ENCODE peak calls at places on chromosome 16, in six cellular contexts. N, S, V, R, K and Z are unnamed samples. For H3K4me1, the result is how much of the 10 kb centered on the place peaks cover.

GRCh38 chr16:17275076-17275732 is 195.6 kb downstream of the XYLT1 start:
- DNase-seq in N (no peak), S (no peak), V (no peak), R (peak), K (peak), Z (peak)

GRCh38 chr16:48609453-48610023 is 442 bp downstream of the N4BP1 start:
- DNase-seq in N (peak), S (peak), V (peak), R (peak), K (peak), Z (peak)

GRCh38 chr16:14606102-14606501 is 24.0 kb downstream of the PARN start:
- DNase-seq in N (no peak), S (no peak), V (no peak), R (no peak), K (no peak), Z (no peak)

GRCh38 chr16:19858654-19859018 is 26.0 kb downstream of the GPRC5B start:
- DNase-seq in N (no peak), S (no peak), V (no peak), R (no peak), K (no peak), Z (no peak)

GRCh38 chr16:19113577-19114358 is at the start of gene ITPRIPL2:
- DNase-seq in N (peak), S (peak), V (peak), R (peak), K (peak), Z (peak)

GRCh38 chr16:74892574-74893461 is 92.1 kb downstream of the WDR59 start:
- DNase-seq in N (no peak), S (no peak), V (no peak), R (no peak), K (no peak), Z (no peak)

GRCh38 chr16:7422489-7422888 is 89.8 kb downstream of the RBFOX1 start:
- DNase-seq in N (no peak), S (no peak), V (no peak), R (no peak), K (no peak), Z (no peak)

GRCh38 chr16:88799569-88800276 is 3.9 kb upstream of the CDT1 start:
- DNase-seq in N (no peak), S (no peak), V (no peak), R (no peak), K (no peak), Z (peak)

GRCh38 chr16:24652209-24652712 is 77.2 kb upstream of the TNRC6A start:
- DNase-seq in N (no peak), S (peak), V (no peak), R (no peak), K (no peak), Z (no peak)

GRCh38 chr16:65658339-65659275 is 536.7 kb upstream of the CDH11 start:
- DNase-seq in N (no peak), S (peak), V (no peak), R (no peak), K (no peak), Z (no peak)

GRCh38 chr16:84308120-84308519 is 13.4 kb downstream of the WFDC1 start:
- DNase-seq in N (peak), S (peak), V (peak), R (peak), K (no peak), Z (peak)

GRCh38 chr16:57998484-57998883 is 2.0 kb downstream of the ZNF319 start:
- DNase-seq in N (no peak), S (peak), V (peak), R (no peak), K (no peak), Z (peak)

GRCh38 chr16:82761236-82761635 is 134.5 kb downstream of the CDH13 start:
- DNase-seq in N (peak), S (no peak), V (peak), R (no peak), K (peak), Z (no peak)

GRCh38 chr16:80369138-80369537 is 171.7 kb upstream of the DYNLRB2 start:
- DNase-seq in N (no peak), S (no peak), V (no peak), R (no peak), K (no peak), Z (no peak)

GRCh38 chr16:23836078-23836403 is 258 bp downstream of the PRKCB start:
- DNase-seq in N (no peak), S (no peak), V (no peak), R (no peak), K (no peak), Z (no peak)

GRCh38 chr16:17411263-17411662 is 59.5 kb downstream of the XYLT1 start:
- DNase-seq in N (no peak), S (no peak), V (no peak), R (no peak), K (no peak), Z (no peak)

GRCh38 chr16:74716355-74716754 is 15.7 kb upstream of the MLKL start:
- DNase-seq in N (no peak), S (no peak), V (no peak), R (no peak), K (no peak), Z (no peak)

GRCh38 chr16:15827709-15828343 is 29.0 kb downstream of the MYH11 start:
- DNase-seq in N (no peak), S (no peak), V (no peak), R (no peak), K (no peak), Z (no peak)

GRCh38 chr16:10552998-10553491 is 27.4 kb downstream of the EMP2 start:
- DNase-seq in N (peak), S (peak), V (peak), R (peak), K (no peak), Z (peak)

GRCh38 chr16:10616744-10617640 is 36.6 kb upstream of the EMP2 start:
- DNase-seq in N (peak), S (peak), V (peak), R (no peak), K (no peak), Z (peak)

GRCh38 chr16:28258571-28258970 is 33.8 kb upstream of the SBK1 start:
- DNase-seq in N (peak), S (no peak), V (peak), R (no peak), K (peak), Z (no peak)

GRCh38 chr16:56609463-56609921 is 1.1 kb downstream of the MT2A start:
- DNase-seq in N (peak), S (peak), V (no peak), R (peak), K (peak), Z (peak)

GRCh38 chr16:48393843-48394703 is 8.9 kb upstream of the SIAH1 start:
- DNase-seq in N (no peak), S (peak), V (no peak), R (no peak), K (no peak), Z (no peak)

GRCh38 chr16:58655215-58655596 is 25.6 kb upstream of the CNOT1 start:
- DNase-seq in N (no peak), S (no peak), V (no peak), R (no peak), K (peak), Z (no peak)

GRCh38 chr16:50316102-50316847 is 49.9 kb downstream of the ADCY7 start:
- DNase-seq in N (no peak), S (no peak), V (no peak), R (no peak), K (no peak), Z (no peak)

GRCh38 chr16:82657239-82657638 is 30.5 kb downstream of the CDH13 start:
- DNase-seq in N (no peak), S (no peak), V (no peak), R (no peak), K (no peak), Z (no peak)

GRCh38 chr16:15996432-15997109 is 47.2 kb downstream of the ABCC1 start:
- DNase-seq in N (no peak), S (peak), V (peak), R (peak), K (peak), Z (no peak)

GRCh38 chr16:79823644-79824043 is 223.1 kb upstream of the MAF start:
- DNase-seq in N (no peak), S (no peak), V (no peak), R (no peak), K (no peak), Z (no peak)

DNA sequence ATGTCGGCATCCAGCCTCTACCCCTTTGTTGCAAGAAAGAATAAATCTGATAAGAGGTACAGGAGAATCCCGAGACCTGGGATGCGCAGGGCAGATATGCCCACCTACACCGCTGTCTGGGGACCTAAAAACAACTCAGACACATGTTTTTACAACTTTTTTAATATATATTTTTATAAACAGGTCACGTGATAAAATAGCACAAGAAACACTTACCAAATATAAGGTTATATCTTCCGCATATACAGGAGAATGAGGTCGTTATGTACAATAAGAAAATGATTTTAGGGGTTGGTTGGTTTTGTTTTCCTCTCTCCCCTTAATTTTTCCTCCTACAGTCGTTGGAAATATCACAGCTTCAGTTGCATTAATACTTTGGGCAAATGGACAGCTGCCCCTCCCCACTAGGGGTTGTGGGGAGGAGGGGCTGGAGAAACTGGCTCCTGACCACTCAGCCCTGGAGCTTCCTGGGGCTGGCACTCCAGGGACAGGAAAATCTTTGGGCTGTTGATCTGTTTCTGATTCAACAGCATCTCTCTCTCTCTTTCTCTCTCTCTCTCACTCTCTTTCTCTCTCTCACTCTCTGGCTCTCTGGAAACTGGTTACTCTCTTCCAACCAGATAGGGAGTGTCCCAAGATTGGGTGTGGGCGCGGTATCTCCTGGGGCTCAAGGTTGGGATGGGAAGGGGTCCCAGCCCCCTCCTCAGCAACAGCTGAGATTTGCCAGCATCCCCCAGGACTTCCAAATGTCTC is 2.3 kb upstream of the WDR24 start:
- DNase-seq in N (no peak), S (no peak), V (no peak), R (no peak), K (no peak), Z (no peak)
- H3K4me1 ChIP-seq in N (under half), S (under half), V (under half), R (under half), K (under half), Z (under half)

GRCh38 chr16:26457896-26458295 is 608.8 kb upstream of the C16orf82 start:
- DNase-seq in N (no peak), S (no peak), V (no peak), R (no peak), K (no peak), Z (no peak)

GRCh38 chr16:26457061-26457460 is 609.7 kb upstream of the C16orf82 start:
- DNase-seq in N (no peak), S (no peak), V (no peak), R (no peak), K (no peak), Z (no peak)

GRCh38 chr16:26454102-26454501 is 612.6 kb upstream of the C16orf82 start:
- DNase-seq in N (no peak), S (no peak), V (no peak), R (no peak), K (no peak), Z (no peak)

GRCh38 chr16:26453215-26453614 is 613.5 kb upstream of the C16orf82 start:
- DNase-seq in N (no peak), S (no peak), V (no peak), R (no peak), K (no peak), Z (no peak)

GRCh38 chr16:26456074-26456473 is 610.7 kb upstream of the C16orf82 start:
- DNase-seq in N (no peak), S (no peak), V (no peak), R (no peak), K (no peak), Z (no peak)
- H3K4me3 ChIP-seq in N (no peak), S (no peak), V (no peak), R (no peak), K (no peak), Z (no peak)

DNA sequence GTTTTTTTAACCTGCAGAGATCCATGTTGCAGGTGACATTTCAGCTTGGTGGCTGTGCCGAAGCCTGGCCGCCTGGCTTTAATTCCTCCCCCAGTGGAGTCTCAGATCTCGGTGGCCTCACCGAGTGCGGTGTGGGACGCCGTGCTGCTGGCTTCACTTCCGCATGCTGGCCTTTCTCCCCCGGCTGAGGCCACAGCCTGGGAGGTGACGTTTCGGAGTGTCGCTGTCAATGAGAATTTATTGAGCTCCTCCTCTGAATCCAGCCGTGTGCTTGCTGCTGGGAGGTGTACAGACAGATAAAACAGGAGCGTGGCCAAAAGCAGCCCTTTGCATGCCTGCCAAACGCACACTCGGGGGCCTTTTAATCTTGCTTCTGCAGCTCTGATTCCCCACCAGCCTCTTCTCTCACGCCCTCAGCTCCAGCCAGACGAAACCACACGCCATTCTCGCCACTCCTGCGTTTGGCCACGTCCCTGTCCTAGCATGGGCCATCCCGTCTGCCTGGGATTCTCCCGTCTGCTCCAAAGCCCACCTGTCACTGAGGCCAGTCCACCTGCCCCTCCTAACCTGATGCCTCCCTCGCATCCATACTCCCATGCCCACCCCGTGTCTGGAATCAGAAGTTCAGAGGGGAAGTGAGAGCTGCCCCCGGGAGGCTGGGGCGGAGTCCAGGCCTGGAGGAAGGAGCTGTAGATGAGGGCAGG is 3.6 kb downstream of the GSE1 start:
- DNase-seq in N (peak), S (no peak), V (peak), R (no peak), K (peak), Z (peak)
- H3K4me1 ChIP-seq in N (under half), S (under half), V (half or more), R (under half), K (half or more), Z (half or more)

GRCh38 chr16:67551972-67552371 is 10.4 kb upstream of the CTCF start:
- DNase-seq in N (no peak), S (no peak), V (no peak), R (no peak), K (no peak), Z (no peak)
- H3K4me3 ChIP-seq in N (no peak), S (no peak), V (no peak), R (no peak), K (no peak), Z (no peak)

GRCh38 chr16:78461496-78461938 is 362.1 kb downstream of the WWOX start:
- DNase-seq in N (no peak), S (no peak), V (no peak), R (no peak), K (no peak), Z (no peak)

GRCh38 chr16:78460428-78460827 is 361.0 kb downstream of the WWOX start:
- DNase-seq in N (no peak), S (no peak), V (no peak), R (no peak), K (no peak), Z (no peak)

GRCh38 chr16:78463591-78463990 is 364.1 kb downstream of the WWOX start:
- DNase-seq in N (no peak), S (no peak), V (no peak), R (no peak), K (no peak), Z (no peak)

GRCh38 chr16:78461087-78461486 is 361.6 kb downstream of the WWOX start:
- DNase-seq in N (no peak), S (no peak), V (no peak), R (no peak), K (no peak), Z (no peak)

GRCh38 chr16:78462261-78463208 is 363.1 kb downstream of the WWOX start:
- DNase-seq in N (no peak), S (no peak), V (no peak), R (no peak), K (no peak), Z (peak)
- H3K4me1 ChIP-seq in N (under half), S (under half), V (under half), R (under half), K (under half), Z (under half)

DNA sequence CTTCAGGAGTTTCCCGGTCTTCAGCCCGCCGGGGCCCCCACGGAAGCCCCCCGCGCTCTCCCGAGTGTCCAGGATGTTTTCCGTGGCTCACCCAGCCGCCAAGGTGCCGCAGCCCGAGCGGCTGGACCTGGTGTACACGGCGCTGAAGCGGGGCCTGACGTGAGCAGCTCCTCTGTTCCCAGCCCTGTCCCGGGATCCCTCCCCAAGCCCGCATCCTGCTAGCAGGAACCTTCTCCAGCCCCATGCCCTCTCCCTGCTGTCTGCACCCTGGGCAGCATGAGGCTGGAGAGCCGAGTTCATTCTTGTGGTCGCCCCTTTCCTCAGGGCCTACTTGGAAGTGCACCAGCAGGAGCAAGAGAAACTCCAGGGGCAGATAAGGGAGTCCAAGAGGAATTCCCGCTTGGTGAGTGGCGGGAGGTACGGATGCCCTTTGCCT is 10.1 kb downstream of the RIPOR1 start:
- DNase-seq in N (no peak), S (no peak), V (no peak), R (no peak), K (no peak), Z (no peak)
- H3K4me3 ChIP-seq in N (peak), S (no peak), V (peak), R (no peak), K (no peak), Z (no peak)

GRCh38 chr16:85626191-85626951 is 13.2 kb downstream of the GSE1 start:
- DNase-seq in N (peak), S (peak), V (no peak), R (no peak), K (no peak), Z (no peak)
- H3K4me1 ChIP-seq in N (under half), S (under half), V (half or more), R (under half), K (half or more), Z (under half)

GRCh38 chr16:4678596-4678995 is 14.8 kb upstream of the NUDT16L1 start:
- DNase-seq in N (no peak), S (no peak), V (no peak), R (no peak), K (no peak), Z (no peak)

GRCh38 chr16:4680673-4681470 is 12.5 kb upstream of the NUDT16L1 start:
- DNase-seq in N (peak), S (no peak), V (peak), R (no peak), K (no peak), Z (no peak)

GRCh38 chr16:4681471-4682083 is 11.8 kb upstream of the NUDT16L1 start:
- DNase-seq in N (no peak), S (no peak), V (peak), R (no peak), K (no peak), Z (peak)

GRCh38 chr16:4679156-4679853 is 14.1 kb upstream of the NUDT16L1 start:
- DNase-seq in N (no peak), S (peak), V (peak), R (no peak), K (no peak), Z (peak)

GRCh38 chr16:4679854-4680636 is 13.3 kb upstream of the NUDT16L1 start:
- DNase-seq in N (peak), S (peak), V (peak), R (no peak), K (peak), Z (peak)
- H3K4me3 ChIP-seq in N (peak), S (peak), V (peak), R (no peak), K (no peak), Z (no peak)